ENCODE peak calls at places on chromosomes 2 and 18, in six cellular contexts. One of them, this sample, is unnamed.

GRCh38 chr2:161782615-161783014 is 158.4 kb downstream of the SLC4A10 start:
- DNase-seq in colonic mucosa: no peak
- DNase-seq in neuronal stem cell: no peak
- DNase-seq in endothelial cell: no peak
- DNase-seq in GM12878: no peak
- DNase-seq in progenitor cell of endocrine pancreas: no peak
- DNase-seq in this sample: no peak

GRCh38 chr2:142415461-142415860 is 284.6 kb upstream of the LRP1B start:
- DNase-seq in colonic mucosa: no peak
- DNase-seq in neuronal stem cell: no peak
- DNase-seq in endothelial cell: no peak
- DNase-seq in GM12878: no peak
- DNase-seq in progenitor cell of endocrine pancreas: no peak
- DNase-seq in this sample: no peak

GRCh38 chr18:27500531-27500930 is 315.4 kb upstream of the CHST9 start:
- DNase-seq in colonic mucosa: no peak
- DNase-seq in neuronal stem cell: no peak
- DNase-seq in endothelial cell: no peak
- DNase-seq in GM12878: no peak
- DNase-seq in progenitor cell of endocrine pancreas: no peak
- DNase-seq in this sample: no peak

GRCh38 chr18:8462651-8463185 is 146.5 kb upstream of the RAB12 start:
- DNase-seq in colonic mucosa: no peak
- DNase-seq in neuronal stem cell: no peak
- DNase-seq in endothelial cell: no peak
- DNase-seq in GM12878: no peak
- DNase-seq in progenitor cell of endocrine pancreas: no peak
- DNase-seq in this sample: no peak

GRCh38 chr2:23445450-23445868 is 60.5 kb downstream of the KLHL29 start:
- DNase-seq in colonic mucosa: no peak
- DNase-seq in neuronal stem cell: no peak
- DNase-seq in endothelial cell: no peak
- DNase-seq in GM12878: no peak
- DNase-seq in progenitor cell of endocrine pancreas: no peak
- DNase-seq in this sample: no peak

GRCh38 chr2:223759569-223760430 is 77.6 kb downstream of the AP1S3 start:
- DNase-seq in colonic mucosa: no peak
- DNase-seq in neuronal stem cell: no peak
- DNase-seq in endothelial cell: no peak
- DNase-seq in GM12878: no peak
- DNase-seq in progenitor cell of endocrine pancreas: no peak
- DNase-seq in this sample: no peak

GRCh38 chr2:180015951-180016709 is 9.0 kb upstream of the CWC22 start:
- DNase-seq in colonic mucosa: no peak
- DNase-seq in neuronal stem cell: no peak
- DNase-seq in endothelial cell: no peak
- DNase-seq in GM12878: no peak
- DNase-seq in progenitor cell of endocrine pancreas: no peak
- DNase-seq in this sample: no peak

GRCh38 chr2:29233428-29233827 is 118.2 kb downstream of the CLIP4 start:
- DNase-seq in colonic mucosa: no peak
- DNase-seq in neuronal stem cell: no peak
- DNase-seq in endothelial cell: no peak
- DNase-seq in GM12878: no peak
- DNase-seq in progenitor cell of endocrine pancreas: no peak
- DNase-seq in this sample: peak

GRCh38 chr2:168316073-168316440 is 68.7 kb upstream of the STK39 start:
- DNase-seq in colonic mucosa: no peak
- DNase-seq in neuronal stem cell: no peak
- DNase-seq in endothelial cell: no peak
- DNase-seq in GM12878: no peak
- DNase-seq in progenitor cell of endocrine pancreas: no peak
- DNase-seq in this sample: no peak

GRCh38 chr2:157792345-157793052 is 83.6 kb downstream of the ACVR1 start:
- DNase-seq in colonic mucosa: no peak
- DNase-seq in neuronal stem cell: no peak
- DNase-seq in endothelial cell: no peak
- DNase-seq in GM12878: no peak
- DNase-seq in progenitor cell of endocrine pancreas: no peak
- DNase-seq in this sample: no peak

GRCh38 chr2:178208817-178209216 is 14.5 kb downstream of the OSBPL6 start:
- DNase-seq in colonic mucosa: no peak
- DNase-seq in neuronal stem cell: no peak
- DNase-seq in endothelial cell: no peak
- DNase-seq in GM12878: no peak
- DNase-seq in progenitor cell of endocrine pancreas: no peak
- DNase-seq in this sample: no peak

GRCh38 chr2:147045113-147045512 is 799.7 kb upstream of the ACVR2A start:
- DNase-seq in colonic mucosa: peak
- DNase-seq in neuronal stem cell: peak
- DNase-seq in endothelial cell: peak
- DNase-seq in GM12878: peak
- DNase-seq in progenitor cell of endocrine pancreas: peak
- DNase-seq in this sample: no peak

GRCh38 chr2:25168256-25169072 is at the start of gene POMC:
- DNase-seq in colonic mucosa: no peak
- DNase-seq in neuronal stem cell: no peak
- DNase-seq in endothelial cell: peak
- DNase-seq in GM12878: no peak
- DNase-seq in progenitor cell of endocrine pancreas: peak
- DNase-seq in this sample: peak

GRCh38 chr2:62296833-62297641 is 101.1 kb downstream of the B3GNT2 start:
- DNase-seq in colonic mucosa: no peak
- DNase-seq in neuronal stem cell: no peak
- DNase-seq in endothelial cell: no peak
- DNase-seq in GM12878: no peak
- DNase-seq in progenitor cell of endocrine pancreas: no peak
- DNase-seq in this sample: no peak

GRCh38 chr2:46836295-46837111 is 79.1 kb downstream of the MCFD2 start:
- DNase-seq in colonic mucosa: no peak
- DNase-seq in neuronal stem cell: no peak
- DNase-seq in endothelial cell: no peak
- DNase-seq in GM12878: no peak
- DNase-seq in progenitor cell of endocrine pancreas: no peak
- DNase-seq in this sample: no peak

GRCh38 chr18:59885579-59886163 is 14.1 kb upstream of the PMAIP1 start:
- DNase-seq in colonic mucosa: no peak
- DNase-seq in neuronal stem cell: no peak
- DNase-seq in endothelial cell: no peak
- DNase-seq in GM12878: peak
- DNase-seq in progenitor cell of endocrine pancreas: no peak
- DNase-seq in this sample: no peak

GRCh38 chr2:174788291-174788929 is 24.1 kb upstream of the CHRNA1 start:
- DNase-seq in colonic mucosa: no peak
- DNase-seq in neuronal stem cell: no peak
- DNase-seq in endothelial cell: no peak
- DNase-seq in GM12878: no peak
- DNase-seq in progenitor cell of endocrine pancreas: no peak
- DNase-seq in this sample: no peak

This sample was measured in DMS79.